ENCODE peak calls at places on chromosomes 4 and X, in eight cellular contexts. E is tibial artery, T is GM12878, V is brain microvascular endothelial cell, S is Peyer's patch, Z is ovary, D is GM23248, H is suprapubic skin. Q is an unnamed sample.

GRCh38 chrX:106954041-106954440 is 33.8 kb downstream of the CLDN2 start:
- DNase-seq in V (no peak), T (no peak), D (no peak), S (no peak), H (no peak), E (no peak), Z (no peak), Q (no peak)

GRCh38 chr4:13872145-13872544 is 244.6 kb upstream of the BOD1L1 start:
- DNase-seq in V (no peak), Z (no peak), T (no peak), H (no peak), S (peak), D (peak), E (no peak), Q (no peak)

GRCh38 chr4:688695-689497 is at the start of gene SLC49A3:
- DNase-seq in Z (peak), E (no peak), V (no peak), S (peak), T (no peak), H (no peak), D (peak), Q (no peak)

GRCh38 chrX:149652232-149652981 is 20.8 kb upstream of the TMEM185A start:
- DNase-seq in Z (no peak), T (no peak), V (no peak), H (no peak), D (no peak), E (no peak), S (no peak), Q (no peak)

GRCh38 chrX:97398030-97398551 is 514.4 kb downstream of the RPA4 start:
- DNase-seq in V (no peak), D (no peak), T (peak), H (no peak), S (no peak), E (no peak), Z (no peak), Q (no peak)

GRCh38 chr4:74583757-74584156 is 138.8 kb downstream of the AREG start:
- DNase-seq in H (no peak), Z (no peak), V (no peak), D (peak), T (no peak), E (no peak), S (no peak), Q (no peak)

GRCh38 chr4:73707918-73708577 is 32.3 kb upstream of the CXCL8 start:
- DNase-seq in V (peak), H (no peak), Z (peak), D (peak), S (peak), T (no peak), E (peak), Q (no peak)

GRCh38 chr4:92014060-92014459 is 289.7 kb upstream of the GRID2 start:
- DNase-seq in V (no peak), E (no peak), T (no peak), D (no peak), Z (no peak), H (no peak), S (no peak), Q (no peak)

GRCh38 chr4:1571165-1571908 is 112.8 kb downstream of the FAM53A start:
- DNase-seq in S (no peak), T (no peak), V (no peak), D (no peak), Z (peak), H (peak), E (no peak), Q (no peak)

GRCh38 chrX:82775426-82775825 is 732.7 kb upstream of the POU3F4 start:
- DNase-seq in E (no peak), V (no peak), S (no peak), Z (no peak), H (no peak), D (no peak), T (no peak), Q (no peak)

GRCh38 chrX:104972737-104973136 is 247.8 kb downstream of the TEX13A start:
- DNase-seq in T (no peak), S (no peak), E (no peak), D (no peak), H (no peak), V (no peak), Z (no peak), Q (no peak)

GRCh38 chrX:20547649-20548051 is 280.9 kb upstream of the RPS6KA3 start:
- DNase-seq in H (no peak), D (peak), V (peak), T (no peak), S (peak), E (peak), Z (no peak), Q (no peak)

GRCh38 chr4:52868138-52868537 is 6.0 kb downstream of the RASL11B start:
- DNase-seq in T (no peak), S (no peak), E (peak), V (no peak), H (no peak), Z (peak), D (no peak), Q (no peak)

GRCh38 chr4:96354036-96354712 is 514.3 kb downstream of the PDHA2 start:
- DNase-seq in Z (no peak), V (peak), E (no peak), D (no peak), S (no peak), T (no peak), H (no peak), Q (no peak)

GRCh38 chr4:118941799-118942198 is 53.1 kb downstream of the SYNPO2 start:
- DNase-seq in T (no peak), S (no peak), Z (peak), H (no peak), D (no peak), V (no peak), E (no peak), Q (no peak)

GRCh38 chrX:119885554-119886428 is 9.9 kb upstream of the AKAP14 start:
- DNase-seq in H (no peak), S (no peak), Z (no peak), V (no peak), T (no peak), E (no peak), D (no peak), Q (no peak)

GRCh38 chr4:172998527-172999469 is 169.8 kb upstream of the GALNT7 start:
- DNase-seq in H (no peak), Z (no peak), E (no peak), V (peak), D (peak), T (no peak), S (no peak), Q (no peak)

GRCh38 chr4:184330008-184330400 is 112.3 kb upstream of the ENPP6 start:
- DNase-seq in V (peak), E (peak), Z (no peak), S (peak), H (no peak), T (peak), D (no peak), Q (peak)

GRCh38 chr4:4284827-4285618 is 4.9 kb downstream of the LYAR start:
- DNase-seq in T (no peak), D (peak), Z (no peak), E (no peak), V (no peak), S (peak), H (no peak), Q (no peak)

GRCh38 chr4:54902976-54903375 is 222.4 kb downstream of the KDR start:
- DNase-seq in D (no peak), S (no peak), T (no peak), H (no peak), Z (no peak), E (no peak), V (no peak), Q (no peak)

GRCh38 chr4:183405371-183405770 is 39.1 kb upstream of the CDKN2AIP start:
- DNase-seq in V (no peak), S (peak), H (no peak), T (no peak), E (no peak), D (no peak), Z (no peak), Q (no peak)

GRCh38 chr4:56055027-56055976 is 106.6 kb downstream of the CEP135 start:
- DNase-seq in Z (no peak), H (no peak), D (no peak), E (no peak), T (no peak), S (no peak), V (no peak), Q (no peak)

GRCh38 chrX:40068048-40068447 is 29.7 kb downstream of the BCOR start:
- DNase-seq in S (no peak), Z (no peak), H (peak), D (peak), E (no peak), T (no peak), V (no peak), Q (no peak)

GRCh38 chr4:183249854-183250253 is 70.2 kb downstream of the CLDN22 start:
- DNase-seq in E (no peak), Z (no peak), D (peak), T (no peak), S (no peak), H (no peak), V (peak), Q (no peak)

GRCh38 chr4:122047706-122048425 is 96.0 kb upstream of the TRPC3 start:
- DNase-seq in H (no peak), E (no peak), D (no peak), V (no peak), T (no peak), S (no peak), Z (no peak), Q (no peak)

GRCh38 chr4:56979674-56980073 is 978 bp downstream of the POLR2B start:
- DNase-seq in Z (no peak), H (no peak), E (no peak), D (peak), V (peak), T (no peak), S (peak), Q (no peak)

GRCh38 chrX:119605398-119605738 is 856 bp downstream of the NKRF start:
- DNase-seq in T (no peak), H (no peak), Z (peak), S (peak), V (no peak), E (no peak), D (peak), Q (no peak)

DNA sequence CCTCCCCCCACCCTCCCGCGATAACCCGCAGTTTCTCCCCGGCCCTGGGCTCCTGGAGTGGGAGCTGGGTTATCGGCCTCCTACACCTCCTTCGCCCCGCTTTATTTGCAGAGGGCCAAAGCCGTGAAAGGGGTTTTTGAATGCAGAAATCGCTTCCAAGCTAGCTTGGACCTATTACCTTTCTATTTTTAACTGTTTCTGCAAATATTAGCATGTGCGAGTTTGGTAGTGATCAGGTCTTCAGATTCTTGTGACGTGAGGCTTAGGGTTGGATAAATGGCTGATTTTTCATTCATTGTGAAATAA is 1.3 kb downstream of the USP9X start:
- DNase-seq in Z (no peak), E (no peak), T (no peak), D (no peak), H (no peak), V (no peak), S (no peak), Q (no peak)
- H3K27ac ChIP-seq in Z (peak), E (peak), T (peak), D (peak), H (peak), V (peak), S (peak), Q (peak)

DNA sequence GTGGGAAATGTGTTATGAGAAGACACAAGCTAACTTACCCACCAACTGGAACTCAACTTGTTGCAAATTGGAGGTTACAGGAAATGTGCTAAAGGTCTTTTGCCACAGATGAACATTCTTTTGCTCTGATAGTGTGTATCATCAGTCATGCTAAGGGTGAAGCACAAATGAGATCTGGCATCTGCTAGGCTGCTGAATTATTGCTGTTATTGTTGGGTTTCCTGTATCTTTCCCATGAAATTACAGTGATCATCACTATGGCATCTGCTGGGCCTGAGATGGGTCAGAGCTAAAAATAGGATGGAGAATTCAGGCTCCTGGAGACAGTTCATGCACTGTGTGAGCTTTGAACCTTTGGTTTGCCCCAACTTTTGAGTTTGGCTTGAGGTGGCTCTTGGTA is 124.5 kb downstream of the NPNT start:
- DNase-seq in H (no peak), Z (no peak), D (peak), T (no peak), E (no peak), S (no peak), V (no peak), Q (no peak)
- H3K27ac ChIP-seq in H (no peak), Z (no peak), D (no peak), T (no peak), E (no peak), S (no peak), V (no peak), Q (no peak)

GRCh38 chr4:158715787-158716186 is 7.4 kb downstream of the PPID start:
- DNase-seq in T (no peak), Z (no peak), H (no peak), S (no peak), E (no peak), D (no peak), V (no peak), Q (no peak)

GRCh38 chr4:158714937-158715336 is 8.3 kb downstream of the PPID start:
- DNase-seq in T (no peak), Z (no peak), V (no peak), E (no peak), H (no peak), D (no peak), S (no peak), Q (no peak)

DNA sequence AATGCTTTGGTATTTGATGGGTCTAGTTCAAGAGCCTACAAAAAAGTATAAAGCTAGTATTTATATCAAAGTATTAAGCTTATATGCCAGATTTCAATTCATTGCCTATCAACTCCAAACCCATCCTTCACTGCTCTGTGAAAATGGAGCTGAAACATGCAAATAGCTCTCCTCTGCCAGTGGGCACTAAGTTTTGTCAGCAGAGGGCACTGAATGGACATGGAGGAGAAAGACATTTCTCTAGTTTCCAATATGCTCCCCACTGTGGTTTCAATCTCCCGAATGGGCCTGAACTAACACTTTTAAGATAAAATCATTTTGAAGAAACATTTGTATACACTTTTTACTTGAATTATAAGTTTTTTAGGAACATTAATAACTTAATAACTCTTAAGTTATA is 12.4 kb downstream of the PPID start:
- DNase-seq in S (no peak), Z (no peak), H (no peak), E (no peak), V (no peak), T (no peak), D (peak), Q (no peak)
- H3K27ac ChIP-seq in S (no peak), Z (no peak), H (no peak), E (no peak), V (no peak), T (no peak), D (no peak), Q (no peak)

GRCh38 chr4:75843596-75843995 is 58.7 kb downstream of the PPEF2 start:
- DNase-seq in V (no peak), Z (no peak), S (no peak), T (no peak), E (no peak), H (no peak), D (no peak), Q (no peak)

GRCh38 chr4:75848891-75849290 is 53.4 kb downstream of the PPEF2 start:
- DNase-seq in Z (no peak), H (no peak), S (no peak), D (peak), T (no peak), V (peak), E (no peak), Q (no peak)

GRCh38 chr4:75845992-75846391 is 56.3 kb downstream of the PPEF2 start:
- DNase-seq in H (no peak), V (no peak), S (no peak), T (no peak), E (no peak), Z (no peak), D (no peak), Q (no peak)

GRCh38 chr4:75841641-75842520 is 60.4 kb downstream of the PPEF2 start:
- DNase-seq in Z (no peak), V (no peak), H (no peak), S (no peak), T (no peak), D (no peak), E (no peak), Q (no peak)

DNA sequence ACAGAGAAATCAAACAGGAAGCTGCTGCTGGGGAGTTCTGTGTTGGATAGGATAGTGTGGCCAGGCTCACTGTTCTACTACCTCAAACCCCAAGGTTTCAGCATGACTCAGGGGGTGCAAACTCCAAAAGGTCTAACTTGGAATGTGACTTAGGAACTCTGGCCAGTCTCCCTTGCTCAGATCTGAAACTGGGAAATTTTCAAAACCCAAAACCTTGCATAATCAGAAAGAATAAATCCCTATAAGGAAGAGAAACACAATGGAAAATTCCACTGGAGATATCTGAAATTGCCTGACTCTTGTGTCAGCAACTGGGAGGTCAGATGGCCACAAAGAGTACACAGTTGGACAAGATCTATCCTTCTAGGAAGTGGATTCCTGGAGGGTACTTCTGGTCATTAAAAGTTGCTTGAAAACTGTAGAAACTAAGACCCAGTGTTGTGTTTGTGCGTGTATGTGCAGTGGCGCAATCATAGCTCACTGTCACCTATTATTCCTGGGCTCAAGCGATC is 58.0 kb downstream of the PPEF2 start:
- DNase-seq in V (peak), Z (no peak), S (no peak), D (peak), H (no peak), T (no peak), E (no peak), Q (no peak)
- H3K27ac ChIP-seq in V (peak), Z (peak), S (no peak), D (peak), H (no peak), T (no peak), E (peak), Q (no peak)

GRCh38 chr4:139961344-139961948 is 192.5 kb downstream of the MAML3 start:
- DNase-seq in E (no peak), D (no peak), Z (no peak), H (no peak), T (no peak), V (no peak), S (no peak), Q (no peak)
- H3K27ac ChIP-seq in E (no peak), D (no peak), Z (no peak), H (no peak), T (no peak), V (no peak), S (no peak), Q (no peak)

GRCh38 chr4:116005037-116005805 is 891.8 kb upstream of the NDST4 start:
- DNase-seq in S (no peak), D (peak), H (no peak), V (no peak), T (no peak), E (no peak), Z (no peak), Q (no peak)

GRCh38 chr4:116005806-116006088 is 892.3 kb upstream of the NDST4 start:
- DNase-seq in E (no peak), Z (no peak), V (no peak), T (no peak), H (no peak), D (no peak), S (no peak), Q (no peak)

DNA sequence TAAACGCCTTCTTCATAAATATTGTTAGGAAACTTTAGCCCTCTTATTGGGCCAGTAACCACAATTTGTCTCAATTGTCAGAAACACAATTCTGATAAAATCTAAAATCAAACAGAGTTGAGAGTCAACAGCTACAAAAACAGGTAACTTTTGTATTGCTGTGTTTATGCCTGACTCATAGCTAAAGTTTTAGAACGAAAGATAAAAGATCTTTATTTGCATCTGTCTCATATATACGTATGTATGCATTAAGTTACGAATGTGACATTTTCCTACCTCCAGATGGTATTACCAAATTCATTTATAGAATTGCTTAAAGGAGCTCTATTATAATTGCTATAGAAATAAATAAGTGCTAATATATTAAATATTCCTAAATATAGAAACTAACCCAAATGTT is 887.9 kb upstream of the NDST4 start:
- DNase-seq in D (no peak), Z (no peak), H (no peak), S (no peak), E (no peak), V (no peak), T (no peak), Q (no peak)
- H3K27ac ChIP-seq in D (no peak), Z (no peak), H (no peak), S (no peak), E (no peak), V (no peak), T (no peak), Q (no peak)

DNA sequence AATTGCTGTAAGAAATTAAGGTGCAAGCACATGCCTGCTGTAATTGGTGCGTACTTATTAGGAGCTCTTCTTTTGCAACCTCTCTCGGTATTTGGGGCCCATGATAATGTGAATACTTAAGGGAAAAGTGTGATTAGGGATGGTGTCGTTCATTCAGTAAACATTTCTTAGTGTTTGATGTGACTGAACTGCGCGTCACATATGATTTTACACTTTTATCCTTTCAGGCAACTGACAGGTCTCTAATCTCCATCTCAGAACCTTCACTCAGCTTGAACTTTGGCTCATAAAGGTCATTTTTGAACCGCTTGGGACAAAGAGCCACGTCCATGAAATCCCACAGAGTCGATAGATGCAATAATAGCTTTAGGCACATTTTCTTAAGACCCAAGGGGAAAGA is 612.1 kb upstream of the PITX2 start:
- DNase-seq in S (no peak), H (no peak), T (no peak), D (no peak), E (no peak), Z (no peak), V (no peak), Q (no peak)
- H3K27ac ChIP-seq in S (no peak), H (no peak), T (no peak), D (no peak), E (no peak), Z (no peak), V (no peak), Q (no peak)

GRCh38 chr4:171242831-171243230 is 570.4 kb upstream of the GALNTL6 start:
- DNase-seq in Z (no peak), D (no peak), T (no peak), V (peak), E (no peak), S (no peak), H (no peak), Q (no peak)
- H3K27ac ChIP-seq in Z (no peak), D (no peak), T (no peak), V (no peak), E (no peak), S (no peak), H (no peak), Q (no peak)

GRCh38 chr4:26858947-26859401 is 1.7 kb upstream of the STIM2 start:
- DNase-seq in T (no peak), S (no peak), H (no peak), V (no peak), E (no peak), D (no peak), Z (no peak), Q (no peak)
- H3K27ac ChIP-seq in T (no peak), S (peak), H (peak), V (no peak), E (no peak), D (no peak), Z (no peak), Q (peak)

Q was measured in epithelial cell of prostate.